ENCODE peak calls at places on chromosomes 4 and X, in nine cellular contexts. D is MM.1S, M is GM23248, K is GM23338, U is PC-3, L is neural progenitor cell, P is hepatocyte, F is HCT116, N is SK-N-SH. S is an unnamed sample.

GRCh38 chr4:107740950-107741701 is 21.1 kb upstream of the PAPSS1 start:
- DNase-seq in D (no peak), M (peak), K (no peak), U (peak), L (no peak), P (peak), F (no peak), N (no peak), S (no peak)

GRCh38 chr4:99811850-99812249 is 4.8 kb upstream of the DAPP1 start:
- DNase-seq in D (peak), M (peak), K (peak), U (peak), L (peak), P (peak), F (peak), N (no peak), S (peak)

GRCh38 chr4:1567519-1567807 is 116.7 kb downstream of the FAM53A start:
- DNase-seq in D (no peak), M (no peak), K (no peak), U (no peak), L (no peak), P (no peak), F (no peak), N (no peak), S (no peak)

GRCh38 chr4:77146426-77147399 is 10.3 kb upstream of the CCNG2 start:
- DNase-seq in D (peak), M (peak), K (no peak), U (peak), L (no peak), P (peak), F (no peak), N (no peak), S (peak)

GRCh38 chr4:86967061-86967460 is 32.2 kb downstream of the AFF1 start:
- DNase-seq in D (no peak), M (no peak), K (no peak), U (no peak), L (no peak), P (no peak), F (no peak), N (no peak), S (peak)

GRCh38 chrX:40158036-40158706 is 60.4 kb upstream of the BCOR start:
- DNase-seq in D (no peak), M (peak), K (peak), U (peak), L (peak), P (peak), F (no peak), N (no peak), S (peak)

GRCh38 chr4:176569301-176569700 is 223.4 kb downstream of the VEGFC start:
- DNase-seq in D (no peak), M (peak), K (no peak), U (peak), L (no peak), P (no peak), F (no peak), N (no peak), S (no peak)

GRCh38 chr4:113695328-113696169 is 66.0 kb downstream of the CAMK2D start:
- DNase-seq in D (no peak), M (no peak), K (no peak), U (peak), L (no peak), P (peak), F (no peak), N (no peak), S (no peak)

GRCh38 chrX:153375571-153375970 is 25.6 kb downstream of the PNMA6E start:
- DNase-seq in D (no peak), M (no peak), K (no peak), U (no peak), L (no peak), P (no peak), F (no peak), N (no peak), S (no peak)

GRCh38 chr4:139834210-139834609 is 168.6 kb downstream of the MGST2 start:
- DNase-seq in D (no peak), M (no peak), K (peak), U (no peak), L (peak), P (no peak), F (no peak), N (no peak), S (no peak)

GRCh38 chr4:20299515-20299914 is 47.8 kb downstream of the SLIT2 start:
- DNase-seq in D (peak), M (peak), K (peak), U (peak), L (peak), P (peak), F (peak), N (peak), S (peak)

GRCh38 chr4:90603540-90603939 is 476.3 kb downstream of the CCSER1 start:
- DNase-seq in D (no peak), M (no peak), K (no peak), U (no peak), L (no peak), P (no peak), F (no peak), N (no peak), S (no peak)

GRCh38 chr4:107669068-107669467 is 51.0 kb downstream of the PAPSS1 start:
- DNase-seq in D (no peak), M (no peak), K (no peak), U (no peak), L (no peak), P (no peak), F (no peak), N (no peak), S (no peak)

GRCh38 chr4:82865592-82865991 is 25.4 kb downstream of the SEC31A start:
- DNase-seq in D (peak), M (peak), K (no peak), U (peak), L (no peak), P (peak), F (no peak), N (no peak), S (no peak)

GRCh38 chr4:108080752-108081151 is 88.0 kb downstream of the LEF1 start:
- DNase-seq in D (no peak), M (no peak), K (no peak), U (no peak), L (no peak), P (no peak), F (no peak), N (no peak), S (no peak)

GRCh38 chrX:71606536-71607216 is 11.6 kb downstream of the CXCR3 start:
- DNase-seq in D (no peak), M (no peak), K (no peak), U (no peak), L (no peak), P (no peak), F (no peak), N (no peak), S (peak)

GRCh38 chr4:159307929-159308328 is 205.1 kb downstream of the RAPGEF2 start:
- DNase-seq in D (no peak), M (no peak), K (no peak), U (no peak), L (no peak), P (no peak), F (no peak), N (no peak), S (no peak)

GRCh38 chr4:135325264-135325663 is 1123.7 kb upstream of the PABPC4L start:
- DNase-seq in D (peak), M (no peak), K (no peak), U (no peak), L (no peak), P (no peak), F (no peak), N (no peak), S (no peak)

GRCh38 chrX:153457136-153457825 is 11.4 kb upstream of the TREX2 start:
- DNase-seq in D (no peak), M (no peak), K (no peak), U (no peak), L (no peak), P (no peak), F (no peak), N (no peak), S (no peak)

GRCh38 chr4:140807491-140808257 is 51.5 kb upstream of the TBC1D9 start:
- DNase-seq in D (peak), M (no peak), K (no peak), U (no peak), L (no peak), P (peak), F (no peak), N (no peak), S (peak)

GRCh38 chr4:2138846-2139500 is 79.8 kb downstream of the NAT8L start:
- DNase-seq in D (no peak), M (no peak), K (peak), U (no peak), L (no peak), P (no peak), F (no peak), N (no peak), S (no peak)

GRCh38 chr4:102713096-102713495 is 47.7 kb downstream of the MANBA start:
- DNase-seq in D (no peak), M (peak), K (peak), U (no peak), L (no peak), P (peak), F (no peak), N (no peak), S (no peak)

GRCh38 chr4:168411318-168412150 is 68.8 kb downstream of the DDX60L start:
- DNase-seq in D (no peak), M (no peak), K (no peak), U (no peak), L (no peak), P (no peak), F (no peak), N (no peak), S (no peak)

GRCh38 chr4:24121395-24122175 is 231.7 kb upstream of the PPARGC1A start:
- DNase-seq in D (peak), M (peak), K (no peak), U (no peak), L (no peak), P (no peak), F (no peak), N (no peak), S (no peak)

GRCh38 chr4:119103263-119103662 is 32.4 kb upstream of the MYOZ2 start:
- DNase-seq in D (no peak), M (peak), K (peak), U (peak), L (no peak), P (peak), F (peak), N (no peak), S (no peak)

GRCh38 chr4:26709246-26709645 is 125.4 kb downstream of the TBC1D19 start:
- DNase-seq in D (no peak), M (no peak), K (no peak), U (no peak), L (no peak), P (no peak), F (no peak), N (no peak), S (no peak)

GRCh38 chr4:145979160-145979559 is 40.5 kb upstream of the ZNF827 start:
- DNase-seq in D (no peak), M (no peak), K (no peak), U (no peak), L (no peak), P (no peak), F (no peak), N (no peak), S (no peak)

GRCh38 chr4:4430492-4431195 is 43.7 kb downstream of the NSG1 start:
- DNase-seq in D (peak), M (peak), K (peak), U (peak), L (peak), P (peak), F (peak), N (peak), S (peak)

GRCh38 chr4:83267121-83267834 is 17.3 kb downstream of the COQ2 start:
- DNase-seq in D (no peak), M (peak), K (no peak), U (no peak), L (no peak), P (no peak), F (no peak), N (no peak), S (no peak)

GRCh38 chr4:184039963-184040383 is 134.9 kb downstream of the STOX2 start:
- DNase-seq in D (no peak), M (no peak), K (peak), U (no peak), L (peak), P (no peak), F (no peak), N (no peak), S (no peak)

GRCh38 chr4:88803600-88804096 is 106.0 kb upstream of the NAP1L5 start:
- DNase-seq in D (no peak), M (peak), K (no peak), U (peak), L (no peak), P (peak), F (no peak), N (no peak), S (no peak)

GRCh38 chr4:98166025-98166730 is 22.9 kb upstream of the STPG2 start:
- DNase-seq in D (no peak), M (peak), K (no peak), U (peak), L (no peak), P (no peak), F (peak), N (no peak), S (no peak)

GRCh38 chr4:146488495-146489174 is 33.1 kb downstream of the SLC10A7 start:
- DNase-seq in D (no peak), M (no peak), K (no peak), U (no peak), L (no peak), P (no peak), F (no peak), N (no peak), S (no peak)

DNA sequence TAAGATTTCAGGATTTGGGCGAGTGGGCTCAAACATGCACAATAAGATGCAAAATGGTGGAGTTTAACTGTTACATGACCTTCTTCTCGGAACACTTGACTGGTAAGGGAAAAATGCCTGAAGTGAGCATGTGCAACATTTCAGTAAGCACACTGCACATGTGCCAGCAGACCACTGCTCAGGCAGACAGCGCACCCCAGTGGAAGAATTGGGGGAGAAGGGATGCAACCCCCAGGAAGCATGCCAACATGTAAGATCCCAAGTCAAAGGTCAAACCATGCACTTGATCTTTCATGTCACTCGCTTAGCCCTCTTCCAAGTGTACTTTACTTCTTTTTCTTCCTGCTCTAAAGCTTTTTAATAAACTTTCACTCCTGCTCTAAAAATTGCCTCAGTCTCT is 256.3 kb downstream of the CENPC start:
- DNase-seq in D (peak), M (no peak), K (peak), U (peak), L (peak), P (peak), F (no peak), N (peak), S (peak)
- TF ChIP-seq EZH2phosphoT487 in D (no peak), M (no peak), K (no peak), U (no peak), L (no peak), P (no peak), F (no peak), N (no peak), S (no peak)

GRCh38 chr4:85595796-85596559 is 121.0 kb downstream of the ARHGAP24 start:
- DNase-seq in D (no peak), M (no peak), K (no peak), U (no peak), L (no peak), P (no peak), F (no peak), N (no peak), S (no peak)
- H3K4me2 ChIP-seq in D (no peak), M (no peak), K (no peak), U (no peak), L (no peak), P (no peak), F (no peak), N (no peak), S (no peak)

GRCh38 chrX:19602866-19603620 is 87.7 kb upstream of the MAP3K15 start:
- DNase-seq in D (no peak), M (peak), K (no peak), U (peak), L (no peak), P (no peak), F (peak), N (no peak), S (no peak)
- TF ChIP-seq EZH2phosphoT487 in D (no peak), M (no peak), K (no peak), U (no peak), L (no peak), P (no peak), F (no peak), N (no peak), S (no peak)

GRCh38 chrX:114465689-114466088 is 118.2 kb upstream of the HTR2C start:
- DNase-seq in D (no peak), M (no peak), K (peak), U (no peak), L (no peak), P (no peak), F (no peak), N (no peak), S (no peak)
- H3K4me2 ChIP-seq in D (no peak), M (no peak), K (peak), U (no peak), L (no peak), P (no peak), F (no peak), N (no peak), S (no peak)

GRCh38 chr4:188658958-188659522 is 519.8 kb downstream of the TRIML1 start:
- DNase-seq in D (no peak), M (no peak), K (peak), U (no peak), L (no peak), P (no peak), F (no peak), N (no peak), S (no peak)

GRCh38 chr4:188663369-188663768 is 524.1 kb downstream of the TRIML1 start:
- DNase-seq in D (no peak), M (no peak), K (no peak), U (no peak), L (no peak), P (no peak), F (no peak), N (no peak), S (no peak)

GRCh38 chr4:188661502-188661901 is 522.3 kb downstream of the TRIML1 start:
- DNase-seq in D (no peak), M (peak), K (no peak), U (no peak), L (no peak), P (no peak), F (no peak), N (no peak), S (no peak)

GRCh38 chr4:188657365-188657764 is 518.1 kb downstream of the TRIML1 start:
- DNase-seq in D (no peak), M (no peak), K (no peak), U (no peak), L (no peak), P (no peak), F (no peak), N (no peak), S (no peak)

GRCh38 chr4:188660796-188661195 is 521.6 kb downstream of the TRIML1 start:
- DNase-seq in D (peak), M (no peak), K (no peak), U (no peak), L (no peak), P (no peak), F (no peak), N (no peak), S (no peak)
- TF ChIP-seq EZH2phosphoT487 in D (no peak), M (no peak), K (no peak), U (no peak), L (no peak), P (no peak), F (no peak), N (no peak), S (no peak)

GRCh38 chr4:105149771-105150170 is 3.1 kb downstream of the TET2 start:
- DNase-seq in D (no peak), M (no peak), K (no peak), U (no peak), L (no peak), P (peak), F (no peak), N (no peak), S (no peak)
- H3K4me2 ChIP-seq in D (no peak), M (no peak), K (no peak), U (peak), L (no peak), P (peak), F (no peak), N (peak), S (no peak)

DNA sequence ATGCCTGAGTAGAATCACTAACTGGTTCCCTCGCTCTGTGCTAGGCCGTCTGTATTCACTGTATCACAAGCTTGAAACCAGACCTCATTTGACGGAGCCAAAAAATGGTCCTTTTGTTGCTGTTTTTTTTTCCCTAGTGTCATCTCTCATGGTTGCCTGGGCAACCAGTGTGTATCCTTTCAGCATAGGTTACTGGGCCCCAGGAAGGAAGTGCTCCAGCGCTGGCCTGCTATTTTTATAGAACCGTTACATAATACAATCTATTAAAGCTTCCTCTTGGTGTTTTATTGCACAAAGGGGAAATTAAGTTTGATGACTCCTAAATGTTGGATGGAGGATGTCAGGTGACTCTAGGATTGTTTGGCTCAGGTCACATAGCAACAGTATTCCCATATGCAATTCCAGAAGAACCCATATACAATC is 220.4 kb downstream of the SPRY1 start:
- DNase-seq in D (no peak), M (peak), K (peak), U (peak), L (peak), P (peak), F (no peak), N (peak), S (peak)
- TF ChIP-seq EZH2phosphoT487 in D (no peak), M (no peak), K (no peak), U (no peak), L (no peak), P (no peak), F (no peak), N (no peak), S (no peak)

GRCh38 chrX:46754450-46755075 is 4.4 kb downstream of the SLC9A7 start:
- DNase-seq in D (no peak), M (no peak), K (peak), U (no peak), L (no peak), P (no peak), F (no peak), N (no peak), S (peak)
- H3K4me2 ChIP-seq in D (no peak), M (no peak), K (peak), U (peak), L (no peak), P (no peak), F (no peak), N (no peak), S (peak)

S was measured in OCI-LY7.